ENCODE peak calls at places on chromosomes 13 and 19, in seven cellular contexts. M, K, E, B, T, Q and A are unnamed samples.
A peak's percentile ranks its signal among the peaks of the same experiment; 100 is the strongest.

GRCh38 chr13:91126806-91127205 is 220.7 kb upstream of the MIR17HG start:
- DNase-seq in M (no peak), K (no peak), E (no peak), B (no peak), T (no peak), Q (no peak), A (no peak)

GRCh38 chr19:35557539-35558399 is 5.7 kb downstream of the ATP4A start:
- DNase-seq in M (no peak), K (peak; percentile 56), E (peak; percentile 98), B (peak; percentile 76), T (peak; percentile 46), Q (peak; percentile 21), A (no peak)

GRCh38 chr19:49342291-49342721 is 7.1 kb downstream of the CD37 start:
- DNase-seq in M (no peak), K (no peak), E (no peak), B (peak; percentile 32), T (no peak), Q (no peak), A (no peak)

GRCh38 chr19:14167594-14168138 is 31.3 kb upstream of the ASF1B start:
- DNase-seq in M (no peak), K (no peak), E (no peak), B (no peak), T (no peak), Q (no peak), A (no peak)

GRCh38 chr19:10863107-10863700 is 8.1 kb upstream of the CARM1 start:
- DNase-seq in M (no peak), K (no peak), E (no peak), B (no peak), T (no peak), Q (no peak), A (no peak)

GRCh38 chr13:59681630-59682311 is 482.0 kb downstream of the DIAPH3 start:
- DNase-seq in M (no peak), K (no peak), E (no peak), B (no peak), T (no peak), Q (peak; percentile 13), A (no peak)

GRCh38 chr13:39016789-39017188 is 21.1 kb downstream of the PROSER1 start:
- DNase-seq in M (no peak), K (no peak), E (peak; percentile 18), B (no peak), T (no peak), Q (peak; percentile 1), A (no peak)

GRCh38 chr19:8307400-8307964 is 676 bp downstream of the CD320 start:
- DNase-seq in M (no peak), K (no peak), E (peak; percentile 28), B (peak; percentile 35), T (no peak), Q (no peak), A (no peak)

GRCh38 chr13:50635504-50635903 is 208.0 kb downstream of the DLEU7 start:
- DNase-seq in M (no peak), K (peak; percentile 34), E (no peak), B (no peak), T (no peak), Q (peak; percentile 12), A (no peak)